ENCODE peak calls at places on chromosomes 16 and 17, in six cellular contexts. Z is M059J; G is CD8-positive, alpha-beta T cell; D is stimulated activated CD8-positive, alpha-beta memory T cell treated with anti-CD3 and anti-CD28 coated beads, Interleukin-4, amount 100 ng/mL, for 1 hour; J is HTR-8/SVneo; C is fibroblast of the aortic adventitia. K is an unnamed sample.

GRCh38 chr17:27282054-27282501 is 11.8 kb upstream of the WSB1 start:
- DNase-seq in J (no peak), Z (no peak), C (peak; percentile 99), D (no peak), G (no peak), K (no peak)

GRCh38 chr17:54919456-54919855 is 18.8 kb downstream of the TOM1L1 start:
- DNase-seq in D (no peak), C (no peak), G (no peak), Z (no peak), J (no peak), K (no peak)

GRCh38 chr16:79754081-79754872 is 153.7 kb upstream of the MAF start:
- DNase-seq in C (no peak), J (no peak), G (no peak), Z (no peak), D (no peak), K (no peak)

GRCh38 chr16:77143364-77143763 is 47.6 kb upstream of the MON1B start:
- DNase-seq in Z (peak; percentile 7), J (no peak), D (no peak), C (no peak), G (no peak), K (no peak)

GRCh38 chr16:89549007-89549700 is 11.3 kb upstream of the RPL13 start:
- DNase-seq in J (no peak), D (no peak), G (no peak), C (no peak), Z (no peak), K (no peak)

GRCh38 chr16:17312100-17312732 is 158.5 kb downstream of the XYLT1 start:
- DNase-seq in Z (peak; percentile 67), D (no peak), C (no peak), G (no peak), J (no peak), K (peak; percentile 80)

GRCh38 chr17:7439462-7440112 is at the start of gene FGF11:
- DNase-seq in D (no peak), C (no peak), G (no peak), J (no peak), Z (no peak), K (no peak)

GRCh38 chr17:3026125-3026855 is 37.1 kb downstream of the OR1D5 start:
- DNase-seq in J (no peak), D (no peak), Z (no peak), G (no peak), C (no peak), K (no peak)

GRCh38 chr16:52572656-52573055 is 25.7 kb upstream of the TOX3 start:
- DNase-seq in D (no peak), C (no peak), G (no peak), Z (no peak), J (no peak), K (no peak)

GRCh38 chr16:57906385-57907316 is 64.3 kb downstream of the CNGB1 start:
- DNase-seq in J (no peak), C (no peak), D (no peak), Z (no peak), G (no peak), K (no peak)

GRCh38 chr17:55722742-55723487 is at the start of gene TMEM100:
- DNase-seq in Z (peak; percentile 76), G (no peak), D (no peak), J (peak; percentile 33), C (peak; percentile 87), K (peak; percentile 28)

GRCh38 chr17:48051706-48052486 is 3.7 kb downstream of the NFE2L1 start:
- DNase-seq in C (peak; percentile 99), J (no peak), D (no peak), G (no peak), Z (peak; percentile 66), K (peak; percentile 59)

GRCh38 chr17:69567130-69567529 is 152.6 kb downstream of the MAP2K6 start:
- DNase-seq in G (no peak), J (no peak), C (no peak), D (no peak), Z (peak; percentile 14), K (no peak)

GRCh38 chr17:732788-733720 is 658 bp downstream of the TLCD3A start:
- DNase-seq in Z (peak; percentile 59), G (no peak), C (peak; percentile 40), J (peak; percentile 26), D (no peak), K (peak; percentile 49)

K was measured in mucosa of gallbladder.